ENCODE peak calls at places on chromosomes 7 and 10, in five cellular contexts. One of them, this sample, is unnamed.

GRCh38 chr10:59880019-59880717 is 26.2 kb downstream of the CCDC6 start:
- DNase-seq in brain microvascular endothelial cell: no peak
- DNase-seq in stimulated activated CD8-positive, alpha-beta memory T cell treated with anti-CD3 and anti-CD28 coated beads, Interleukin-15, amount 100 ng/mL, for 1 hour: no peak
- DNase-seq in occipital lobe: no peak
- DNase-seq in EH: no peak
- DNase-seq in this sample: no peak

GRCh38 chr7:26681819-26682418 is 182.5 kb downstream of the SKAP2 start:
- DNase-seq in brain microvascular endothelial cell: no peak
- DNase-seq in stimulated activated CD8-positive, alpha-beta memory T cell treated with anti-CD3 and anti-CD28 coated beads, Interleukin-15, amount 100 ng/mL, for 1 hour: no peak
- DNase-seq in occipital lobe: no peak
- DNase-seq in EH: peak; percentile 38
- DNase-seq in this sample: no peak

GRCh38 chr7:155489862-155490696 is 32.1 kb downstream of the EN2 start:
- DNase-seq in brain microvascular endothelial cell: no peak
- DNase-seq in stimulated activated CD8-positive, alpha-beta memory T cell treated with anti-CD3 and anti-CD28 coated beads, Interleukin-15, amount 100 ng/mL, for 1 hour: no peak
- DNase-seq in occipital lobe: no peak
- DNase-seq in EH: peak; percentile 13
- DNase-seq in this sample: peak; percentile 25

GRCh38 chr10:43395571-43396060 is 13.4 kb downstream of the HNRNPF start:
- DNase-seq in brain microvascular endothelial cell: peak; percentile 27
- DNase-seq in stimulated activated CD8-positive, alpha-beta memory T cell treated with anti-CD3 and anti-CD28 coated beads, Interleukin-15, amount 100 ng/mL, for 1 hour: no peak
- DNase-seq in occipital lobe: no peak
- DNase-seq in EH: peak; percentile 36
- DNase-seq in this sample: no peak

GRCh38 chr10:78684954-78685353 is 383.8 kb upstream of the ZMIZ1 start:
- DNase-seq in brain microvascular endothelial cell: no peak
- DNase-seq in stimulated activated CD8-positive, alpha-beta memory T cell treated with anti-CD3 and anti-CD28 coated beads, Interleukin-15, amount 100 ng/mL, for 1 hour: no peak
- DNase-seq in occipital lobe: no peak
- DNase-seq in EH: no peak
- DNase-seq in this sample: no peak

GRCh38 chr10:123140164-123140982 is 4.6 kb downstream of the HMX3 start:
- DNase-seq in brain microvascular endothelial cell: no peak
- DNase-seq in stimulated activated CD8-positive, alpha-beta memory T cell treated with anti-CD3 and anti-CD28 coated beads, Interleukin-15, amount 100 ng/mL, for 1 hour: no peak
- DNase-seq in occipital lobe: no peak
- DNase-seq in EH: no peak
- DNase-seq in this sample: no peak

GRCh38 chr10:33237736-33238624 is 96.5 kb downstream of the NRP1 start:
- DNase-seq in brain microvascular endothelial cell: peak; percentile 97
- DNase-seq in stimulated activated CD8-positive, alpha-beta memory T cell treated with anti-CD3 and anti-CD28 coated beads, Interleukin-15, amount 100 ng/mL, for 1 hour: no peak
- DNase-seq in occipital lobe: no peak
- DNase-seq in EH: peak; percentile 97
- DNase-seq in this sample: peak; percentile 30

GRCh38 chr7:142632291-142633134 is 116.8 kb upstream of the PRSS1 start:
- DNase-seq in brain microvascular endothelial cell: peak; percentile 69
- DNase-seq in stimulated activated CD8-positive, alpha-beta memory T cell treated with anti-CD3 and anti-CD28 coated beads, Interleukin-15, amount 100 ng/mL, for 1 hour: no peak
- DNase-seq in occipital lobe: peak; percentile 38
- DNase-seq in EH: peak; percentile 67
- DNase-seq in this sample: peak; percentile 53

GRCh38 chr7:154699421-154699820 is 303.5 kb downstream of the PAXIP1 start:
- DNase-seq in brain microvascular endothelial cell: no peak
- DNase-seq in stimulated activated CD8-positive, alpha-beta memory T cell treated with anti-CD3 and anti-CD28 coated beads, Interleukin-15, amount 100 ng/mL, for 1 hour: no peak
- DNase-seq in occipital lobe: no peak
- DNase-seq in EH: no peak
- DNase-seq in this sample: no peak

GRCh38 chr10:35728341-35728740 is 86.2 kb upstream of the FZD8 start:
- DNase-seq in brain microvascular endothelial cell: no peak
- DNase-seq in stimulated activated CD8-positive, alpha-beta memory T cell treated with anti-CD3 and anti-CD28 coated beads, Interleukin-15, amount 100 ng/mL, for 1 hour: no peak
- DNase-seq in occipital lobe: no peak
- DNase-seq in EH: no peak
- DNase-seq in this sample: no peak

GRCh38 chr7:149144996-149145850 is 2.0 kb upstream of the ZNF398 start:
- DNase-seq in brain microvascular endothelial cell: no peak
- DNase-seq in stimulated activated CD8-positive, alpha-beta memory T cell treated with anti-CD3 and anti-CD28 coated beads, Interleukin-15, amount 100 ng/mL, for 1 hour: no peak
- DNase-seq in occipital lobe: no peak
- DNase-seq in EH: no peak
- DNase-seq in this sample: no peak

GRCh38 chr10:112360308-112361270 is 13.3 kb upstream of the ACSL5 start:
- DNase-seq in brain microvascular endothelial cell: no peak
- DNase-seq in stimulated activated CD8-positive, alpha-beta memory T cell treated with anti-CD3 and anti-CD28 coated beads, Interleukin-15, amount 100 ng/mL, for 1 hour: no peak
- DNase-seq in occipital lobe: no peak
- DNase-seq in EH: peak; percentile 54
- DNase-seq in this sample: peak; percentile 36

GRCh38 chr7:48144291-48144768 is 26.9 kb upstream of the ABCA13 start:
- DNase-seq in brain microvascular endothelial cell: no peak
- DNase-seq in stimulated activated CD8-positive, alpha-beta memory T cell treated with anti-CD3 and anti-CD28 coated beads, Interleukin-15, amount 100 ng/mL, for 1 hour: no peak
- DNase-seq in occipital lobe: no peak
- DNase-seq in EH: no peak
- DNase-seq in this sample: no peak

GRCh38 chr10:9254353-9254752 is 1199.9 kb downstream of the GATA3 start:
- DNase-seq in brain microvascular endothelial cell: no peak
- DNase-seq in stimulated activated CD8-positive, alpha-beta memory T cell treated with anti-CD3 and anti-CD28 coated beads, Interleukin-15, amount 100 ng/mL, for 1 hour: no peak
- DNase-seq in occipital lobe: no peak
- DNase-seq in EH: peak; percentile 79
- DNase-seq in this sample: no peak

GRCh38 chr10:80081801-80082750 is 3.6 kb downstream of the TMEM254 start:
- DNase-seq in brain microvascular endothelial cell: no peak
- DNase-seq in stimulated activated CD8-positive, alpha-beta memory T cell treated with anti-CD3 and anti-CD28 coated beads, Interleukin-15, amount 100 ng/mL, for 1 hour: no peak
- DNase-seq in occipital lobe: no peak
- DNase-seq in EH: no peak
- DNase-seq in this sample: no peak

GRCh38 chr10:43595739-43596298 is 10.4 kb upstream of the ZNF485 start:
- DNase-seq in brain microvascular endothelial cell: no peak
- DNase-seq in stimulated activated CD8-positive, alpha-beta memory T cell treated with anti-CD3 and anti-CD28 coated beads, Interleukin-15, amount 100 ng/mL, for 1 hour: peak; percentile 10
- DNase-seq in occipital lobe: no peak
- DNase-seq in EH: no peak
- DNase-seq in this sample: no peak

GRCh38 chr10:120402358-120402757 is 54.7 kb upstream of the PLPP4 start:
- DNase-seq in brain microvascular endothelial cell: no peak
- DNase-seq in stimulated activated CD8-positive, alpha-beta memory T cell treated with anti-CD3 and anti-CD28 coated beads, Interleukin-15, amount 100 ng/mL, for 1 hour: no peak
- DNase-seq in occipital lobe: no peak
- DNase-seq in EH: peak; percentile 46
- DNase-seq in this sample: no peak

GRCh38 chr7:75931676-75932075 is 16.7 kb downstream of the POR start:
- DNase-seq in brain microvascular endothelial cell: no peak
- DNase-seq in stimulated activated CD8-positive, alpha-beta memory T cell treated with anti-CD3 and anti-CD28 coated beads, Interleukin-15, amount 100 ng/mL, for 1 hour: no peak
- DNase-seq in occipital lobe: no peak
- DNase-seq in EH: no peak
- DNase-seq in this sample: no peak

GRCh38 chr7:50818324-50818723 is 35.6 kb upstream of the GRB10 start:
- DNase-seq in brain microvascular endothelial cell: no peak
- DNase-seq in stimulated activated CD8-positive, alpha-beta memory T cell treated with anti-CD3 and anti-CD28 coated beads, Interleukin-15, amount 100 ng/mL, for 1 hour: no peak
- DNase-seq in occipital lobe: no peak
- DNase-seq in EH: peak; percentile 10
- DNase-seq in this sample: peak; percentile 57